ENCODE peak calls at places on chromosome 6, in six cellular contexts. E is H9, W is ovary, A is heart right ventricle, G is kidney, X is breast epithelium. D is an unnamed sample.

GRCh38 chr6:166031275-166031674 is 136.4 kb downstream of the TBXT start:
- DNase-seq in E (no peak), W (no peak), A (no peak), G (no peak), X (no peak), D (no peak)

GRCh38 chr6:33885121-33886057 is 81.6 kb upstream of the MLN start:
- DNase-seq in E (no peak), W (no peak), A (no peak), G (peak; percentile 37), X (no peak), D (peak; percentile 89)

GRCh38 chr6:39530201-39530759 is 194.9 kb downstream of the KIF6 start:
- DNase-seq in E (no peak), W (peak; percentile 64), A (no peak), G (no peak), X (no peak), D (peak; percentile 84)

GRCh38 chr6:140773276-140773675 is 1359.4 kb upstream of the GJE1 start:
- DNase-seq in E (no peak), W (no peak), A (no peak), G (no peak), X (no peak), D (no peak)

GRCh38 chr6:36752187-36752885 is 54.7 kb downstream of the RAB44 start:
- DNase-seq in E (no peak), W (no peak), A (no peak), G (no peak), X (peak; percentile 26), D (no peak)

GRCh38 chr6:87618531-87618930 is 28.6 kb downstream of the ORC3 start:
- DNase-seq in E (no peak), W (no peak), A (no peak), G (no peak), X (no peak), D (no peak)

GRCh38 chr6:30025197-30025596 is 35.9 kb upstream of the POLR1H start:
- DNase-seq in E (no peak), W (no peak), A (no peak), G (no peak), X (no peak), D (no peak)

GRCh38 chr6:149917679-149918078 is 5.2 kb downstream of the RAET1G start:
- DNase-seq in E (no peak), W (no peak), A (no peak), G (no peak), X (no peak), D (no peak)

GRCh38 chr6:45626087-45626891 is 248.6 kb upstream of the SUPT3H start:
- DNase-seq in E (no peak), W (no peak), A (no peak), G (no peak), X (no peak), D (peak; percentile 94)

GRCh38 chr6:136146130-136146529 is 104.0 kb downstream of the MTFR2 start:
- DNase-seq in E (no peak), W (no peak), A (no peak), G (no peak), X (no peak), D (no peak)

GRCh38 chr6:168157272-168158007 is 78.4 kb upstream of the FRMD1 start:
- DNase-seq in E (peak; percentile 29), W (no peak), A (no peak), G (no peak), X (no peak), D (peak; percentile 94)

DNA sequence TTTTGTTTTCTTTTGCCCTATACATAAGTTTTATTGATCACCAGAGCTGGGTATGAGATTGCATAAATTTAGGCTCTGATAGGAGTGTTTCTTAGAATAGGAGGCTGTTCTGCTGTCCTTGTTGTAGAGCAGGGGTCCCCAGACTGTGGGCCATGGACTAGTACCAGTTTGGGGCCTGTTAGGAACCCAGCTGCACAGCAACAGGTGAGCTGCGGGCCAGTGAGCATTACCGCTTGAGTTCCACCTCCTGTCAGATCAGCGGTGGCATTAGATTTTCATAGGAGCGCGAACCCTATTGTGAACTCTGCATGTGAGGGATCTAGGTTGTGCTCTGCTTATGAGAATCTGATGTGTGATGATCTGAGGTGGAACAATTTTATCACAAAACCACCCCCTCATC is 26.2 kb downstream of the PHF3 start:
- DNase-seq in E (no peak), W (no peak), A (no peak), G (no peak), X (no peak), D (no peak)
- H3K4me1 ChIP-seq in E (peaks cover 5% of the 10 kb centered on the region), W (peaks cover 7% of the 10 kb centered on the region), A (peaks cover 59% of the 10 kb centered on the region), G (no peaks in the 10 kb centered on the region), X (no peaks in the 10 kb centered on the region), D (peaks cover 13% of the 10 kb centered on the region)

DNA sequence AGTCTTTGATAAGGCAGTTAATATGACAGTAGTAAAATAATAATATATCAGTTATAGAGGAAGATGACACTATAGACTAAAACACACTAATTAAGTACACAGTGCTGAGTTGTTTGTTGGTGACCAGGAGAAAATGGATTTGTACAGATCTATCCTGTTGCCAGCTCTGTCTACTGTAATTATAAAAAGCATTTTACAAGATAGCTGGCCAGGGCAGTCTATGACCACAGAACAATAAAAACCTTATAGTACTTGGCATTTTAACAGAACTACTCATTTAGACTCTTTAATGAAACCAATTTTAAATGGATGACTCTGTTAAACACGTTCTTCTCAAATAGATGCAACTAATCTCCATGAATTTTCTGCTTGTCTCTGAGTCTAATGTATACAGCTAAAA is 367.5 kb downstream of the BTBD9 start:
- DNase-seq in E (no peak), W (no peak), A (no peak), G (no peak), X (no peak), D (peak; percentile 10)
- H3K4me1 ChIP-seq in E (peaks cover 19% of the 10 kb centered on the region), W (no peaks in the 10 kb centered on the region), A (peaks cover 53% of the 10 kb centered on the region), G (peaks cover 8% of the 10 kb centered on the region), X (no peaks in the 10 kb centered on the region), D (peaks cover 37% of the 10 kb centered on the region)

DNA sequence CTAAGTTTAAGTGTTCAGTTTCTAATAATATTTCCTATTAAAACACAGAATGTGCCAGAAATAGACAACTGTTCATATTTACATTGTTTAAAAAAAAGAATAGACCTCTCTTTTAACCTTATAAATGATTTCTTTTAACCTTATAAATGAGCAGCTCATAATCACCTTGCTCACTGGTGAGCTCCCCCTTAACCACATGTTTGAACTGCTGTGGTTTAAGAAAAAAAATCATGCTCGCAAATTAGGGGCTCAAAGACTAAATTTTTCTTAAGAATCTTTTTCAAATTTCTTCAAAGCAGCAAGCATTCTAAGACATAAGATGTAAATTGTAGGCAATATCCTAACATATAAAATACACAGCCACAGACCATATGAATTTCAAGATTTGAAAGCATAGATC is 32.8 kb downstream of the FAM8A1 start:
- DNase-seq in E (no peak), W (no peak), A (no peak), G (no peak), X (no peak), D (no peak)
- H3K4me1 ChIP-seq in E (no peaks in the 10 kb centered on the region), W (no peaks in the 10 kb centered on the region), A (peaks cover 34% of the 10 kb centered on the region), G (peaks cover 4% of the 10 kb centered on the region), X (no peaks in the 10 kb centered on the region), D (no peaks in the 10 kb centered on the region)

GRCh38 chr6:7238900-7239589 is 74.0 kb downstream of the SSR1 start:
- DNase-seq in E (peak; percentile 89), W (peak; percentile 83), A (peak; percentile 89), G (peak; percentile 96), X (peak; percentile 79), D (peak; percentile 88)
- H3K4me1 ChIP-seq in E (peaks cover 15% of the 10 kb centered on the region), W (no peaks in the 10 kb centered on the region), A (peaks cover 46% of the 10 kb centered on the region), G (peaks cover 42% of the 10 kb centered on the region), X (no peaks in the 10 kb centered on the region), D (peaks cover 16% of the 10 kb centered on the region)

GRCh38 chr6:128365520-128366160 is 154.8 kb downstream of the PTPRK start:
- DNase-seq in E (no peak), W (no peak), A (no peak), G (no peak), X (no peak), D (no peak)
- H3K4me1 ChIP-seq in E (no peaks in the 10 kb centered on the region), W (peaks cover 1% of the 10 kb centered on the region), A (peaks cover 41% of the 10 kb centered on the region), G (no peaks in the 10 kb centered on the region), X (no peaks in the 10 kb centered on the region), D (peaks cover 16% of the 10 kb centered on the region)

GRCh38 chr6:7143161-7143974 is 35.6 kb downstream of the RREB1 start:
- DNase-seq in E (no peak), W (no peak), A (no peak), G (no peak), X (no peak), D (peak; percentile 68)
- H3K4me1 ChIP-seq in E (peaks cover 31% of the 10 kb centered on the region), W (peaks cover 21% of the 10 kb centered on the region), A (peaks cover 93% of the 10 kb centered on the region), G (peaks cover 62% of the 10 kb centered on the region), X (peaks cover 3% of the 10 kb centered on the region), D (peaks cover 62% of the 10 kb centered on the region)

GRCh38 chr6:106692112-106692822 is 62.9 kb downstream of the QRSL1 start:
- DNase-seq in E (peak; percentile 81), W (no peak), A (no peak), G (peak; percentile 84), X (peak; percentile 70), D (peak; percentile 74)
- H3K4me1 ChIP-seq in E (peaks cover 6% of the 10 kb centered on the region), W (no peaks in the 10 kb centered on the region), A (no peaks in the 10 kb centered on the region), G (peaks cover 33% of the 10 kb centered on the region), X (no peaks in the 10 kb centered on the region), D (peaks cover 13% of the 10 kb centered on the region)

DNA sequence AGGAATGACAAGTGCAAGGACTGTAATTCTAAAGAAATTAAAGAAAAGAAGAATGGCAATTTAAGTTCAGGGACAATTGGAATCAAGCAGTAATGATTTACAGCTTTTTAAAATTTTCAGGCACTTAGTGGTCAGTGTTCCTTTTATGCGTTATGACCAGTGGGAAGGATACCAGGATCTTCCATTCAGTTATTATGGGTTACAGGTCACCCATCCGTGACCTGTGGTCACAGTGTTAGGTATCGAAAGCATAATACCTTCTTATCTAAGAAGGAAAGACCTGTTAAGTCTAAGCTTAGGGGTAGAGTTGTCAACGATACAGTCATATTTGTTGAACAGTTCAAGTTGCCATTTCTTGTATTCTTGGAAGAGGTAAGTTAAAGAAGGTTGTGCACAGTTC is 253.8 kb downstream of the LAMA2 start:
- DNase-seq in E (no peak), W (no peak), A (no peak), G (no peak), X (no peak), D (no peak)
- H3K4me1 ChIP-seq in E (no peaks in the 10 kb centered on the region), W (peaks cover 19% of the 10 kb centered on the region), A (peaks cover 87% of the 10 kb centered on the region), G (no peaks in the 10 kb centered on the region), X (peaks cover 8% of the 10 kb centered on the region), D (peaks cover 37% of the 10 kb centered on the region)

GRCh38 chr6:111482959-111483735 is at the start of gene REV3L:
- DNase-seq in E (peak; percentile 89), W (peak; percentile 93), A (peak; percentile 93), G (peak; percentile 96), X (peak; percentile 87), D (peak; percentile 98)

GRCh38 chr6:111482236-111482958 is 621 bp downstream of the REV3L start:
- DNase-seq in E (no peak), W (peak; percentile 75), A (peak; percentile 43), G (peak; percentile 88), X (peak; percentile 48), D (peak; percentile 83)

GRCh38 chr6:111480988-111481830 is 1.8 kb downstream of the REV3L start:
- DNase-seq in E (no peak), W (no peak), A (no peak), G (no peak), X (no peak), D (peak; percentile 35)

GRCh38 chr6:111483736-111484654 is 977 bp upstream of the REV3L start:
- DNase-seq in E (peak; percentile 84), W (peak; percentile 94), A (peak; percentile 95), G (peak; percentile 98), X (peak; percentile 93), D (peak; percentile 98)

GRCh38 chr6:111481836-111482235 is 1.2 kb downstream of the REV3L start:
- DNase-seq in E (no peak), W (no peak), A (no peak), G (no peak), X (no peak), D (no peak)
- H3K4me1 ChIP-seq in E (no peaks in the 10 kb centered on the region), W (peaks cover 10% of the 10 kb centered on the region), A (peaks cover 67% of the 10 kb centered on the region), G (peaks cover 15% of the 10 kb centered on the region), X (no peaks in the 10 kb centered on the region), D (peaks cover 57% of the 10 kb centered on the region)

D was measured in GM23248.